ENCODE peak calls at places on chromosomes 1 and 21, in seven cellular contexts. E is bronchial epithelial cell; D is stimulated activated naive CD4-positive, alpha-beta T cell; V is PC-3; L is retina; B is posterior cingulate gyrus; N is GM23248. I is an unnamed sample.
A peak's percentile ranks its signal among the peaks of the same experiment; 100 is the strongest.

GRCh38 chr1:28591708-28592313 is at the start of gene RAB42:
- DNase-seq in V (no peak), D (no peak), E (no peak), L (peak; percentile 29), B (no peak), N (peak; percentile 46), I (no peak)

GRCh38 chr1:202237052-202237451 is 43.5 kb downstream of the LGR6 start:
- DNase-seq in E (peak; percentile 41), N (peak; percentile 53), V (peak; percentile 39), D (no peak), L (no peak), B (no peak), I (peak; percentile 51)

GRCh38 chr21:32403201-32403701 is 9.3 kb upstream of the EVA1C start:
- DNase-seq in B (peak; percentile 61), E (peak; percentile 39), V (peak; percentile 88), D (peak; percentile 20), L (peak; percentile 72), N (peak; percentile 78), I (peak; percentile 64)

GRCh38 chr1:91784616-91785015 is 101.3 kb downstream of the TGFBR3 start:
- DNase-seq in L (no peak), N (no peak), D (no peak), E (no peak), V (no peak), B (no peak), I (no peak)

GRCh38 chr1:31201871-31202270 is 37.8 kb downstream of the NKAIN1 start:
- DNase-seq in D (no peak), V (no peak), E (no peak), N (no peak), B (no peak), L (peak; percentile 68), I (no peak)

GRCh38 chr1:231866392-231867331 is 240.1 kb downstream of the DISC1 start:
- DNase-seq in V (peak; percentile 79), N (peak; percentile 66), L (peak; percentile 69), D (peak; percentile 10), E (peak; percentile 43), B (peak; percentile 42), I (peak; percentile 62)

GRCh38 chr1:8211620-8212442 is 106.1 kb upstream of the SLC45A1 start:
- DNase-seq in E (peak; percentile 99), N (peak; percentile 98), B (no peak), D (no peak), L (no peak), V (peak; percentile 98), I (peak; percentile 99)

GRCh38 chr21:43343095-43343991 is 83.6 kb downstream of the SIK1 start:
- DNase-seq in D (no peak), L (no peak), B (no peak), N (no peak), V (peak; percentile 19), E (peak; percentile 44), I (peak; percentile 39)

GRCh38 chr1:205563927-205564441 is 59.5 kb downstream of the CDK18 start:
- DNase-seq in V (peak; percentile 62), L (no peak), E (peak; percentile 36), B (no peak), N (no peak), D (no peak), I (peak; percentile 66)

GRCh38 chr1:38272515-38272914 is 225.9 kb upstream of the POU3F1 start:
- DNase-seq in D (no peak), L (no peak), B (no peak), V (no peak), N (no peak), E (no peak), I (peak; percentile 6)

GRCh38 chr1:244273262-244273844 is 178.4 kb downstream of the ADSS2 start:
- DNase-seq in L (no peak), E (peak; percentile 4), N (no peak), B (no peak), D (no peak), V (no peak), I (no peak)

GRCh38 chr1:65177457-65177856 is 29.5 kb downstream of the AK4 start:
- DNase-seq in L (no peak), E (peak; percentile 96), D (no peak), V (peak; percentile 94), N (peak; percentile 61), B (no peak), I (peak; percentile 90)

GRCh38 chr1:153678519-153679336 is at the start of gene NPR1:
- DNase-seq in N (peak; percentile 74), B (no peak), L (peak; percentile 72), D (no peak), E (no peak), V (no peak), I (peak; percentile 29)

I was measured in epithelial cell of esophagus.